ENCODE peak calls at places on chromosomes 6 and 20, in five cellular contexts. One of them, this sample, is unnamed.

GRCh38 chr20:44110816-44111568 is 76.0 kb downstream of the JPH2 start:
- DNase-seq in K562: no peak
- DNase-seq in uterus: no peak
- DNase-seq in vagina: peak
- DNase-seq in adrenal gland: no peak
- DNase-seq in this sample: no peak

GRCh38 chr20:869606-870005 is 36.1 kb downstream of the FAM110A start:
- DNase-seq in uterus: no peak
- DNase-seq in vagina: no peak
- DNase-seq in adrenal gland: no peak
- DNase-seq in K562: no peak
- DNase-seq in this sample: no peak

GRCh38 chr6:142167472-142167871 is 20.4 kb downstream of the VTA1 start:
- DNase-seq in K562: no peak
- DNase-seq in adrenal gland: no peak
- DNase-seq in uterus: no peak
- DNase-seq in vagina: no peak
- DNase-seq in this sample: no peak

GRCh38 chr20:62900052-62900691 is 26.1 kb downstream of the DIDO1 start:
- DNase-seq in uterus: peak
- DNase-seq in adrenal gland: peak
- DNase-seq in vagina: no peak
- DNase-seq in K562: peak
- DNase-seq in this sample: peak

GRCh38 chr20:23585449-23585807 is 17.1 kb upstream of the CST9L start:
- DNase-seq in adrenal gland: no peak
- DNase-seq in uterus: no peak
- DNase-seq in K562: no peak
- DNase-seq in vagina: no peak
- DNase-seq in this sample: no peak

GRCh38 chr20:52801628-52802006 is 170.5 kb upstream of the TSHZ2 start:
- DNase-seq in adrenal gland: peak
- DNase-seq in uterus: no peak
- DNase-seq in K562: no peak
- DNase-seq in vagina: no peak
- DNase-seq in this sample: peak

GRCh38 chr6:168968228-168968627 is 285.4 kb downstream of the THBS2 start:
- DNase-seq in K562: peak
- DNase-seq in uterus: peak
- DNase-seq in adrenal gland: peak
- DNase-seq in vagina: no peak
- DNase-seq in this sample: no peak

GRCh38 chr6:93721386-93722048 is 302.2 kb upstream of the EPHA7 start:
- DNase-seq in vagina: no peak
- DNase-seq in adrenal gland: no peak
- DNase-seq in uterus: no peak
- DNase-seq in K562: peak
- DNase-seq in this sample: no peak

GRCh38 chr6:16711551-16712249 is 49.6 kb downstream of the ATXN1 start:
- DNase-seq in uterus: no peak
- DNase-seq in adrenal gland: no peak
- DNase-seq in vagina: no peak
- DNase-seq in K562: peak
- DNase-seq in this sample: no peak

GRCh38 chr20:58003525-58003924 is 224.9 kb downstream of the ANKRD60 start:
- DNase-seq in uterus: no peak
- DNase-seq in K562: peak
- DNase-seq in vagina: no peak
- DNase-seq in adrenal gland: no peak
- DNase-seq in this sample: no peak

GRCh38 chr6:140039343-140039742 is 664.9 kb upstream of the CITED2 start:
- DNase-seq in vagina: no peak
- DNase-seq in uterus: no peak
- DNase-seq in K562: no peak
- DNase-seq in adrenal gland: no peak
- DNase-seq in this sample: no peak

GRCh38 chr6:35382015-35382414 is 39.7 kb downstream of the PPARD start:
- DNase-seq in vagina: no peak
- DNase-seq in adrenal gland: no peak
- DNase-seq in uterus: no peak
- DNase-seq in K562: no peak
- DNase-seq in this sample: no peak

GRCh38 chr6:138403324-138403800 is 661 bp upstream of the HEBP2 start:
- DNase-seq in K562: peak
- DNase-seq in adrenal gland: peak
- DNase-seq in vagina: no peak
- DNase-seq in uterus: peak
- DNase-seq in this sample: peak

GRCh38 chr6:56595490-56596122 is 47.1 kb downstream of the DST start:
- DNase-seq in K562: peak
- DNase-seq in uterus: peak
- DNase-seq in vagina: no peak
- DNase-seq in adrenal gland: no peak
- DNase-seq in this sample: peak

GRCh38 chr6:139706949-139707348 is 332.5 kb upstream of the CITED2 start:
- DNase-seq in uterus: no peak
- DNase-seq in K562: no peak
- DNase-seq in adrenal gland: no peak
- DNase-seq in vagina: no peak
- DNase-seq in this sample: no peak

GRCh38 chr6:33958863-33959651 is 155.3 kb upstream of the MLN start:
- DNase-seq in vagina: no peak
- DNase-seq in adrenal gland: no peak
- DNase-seq in K562: no peak
- DNase-seq in uterus: no peak
- DNase-seq in this sample: no peak

GRCh38 chr6:136251394-136251793 is 1.3 kb upstream of the MTFR2 start:
- DNase-seq in vagina: no peak
- DNase-seq in adrenal gland: no peak
- DNase-seq in K562: peak
- DNase-seq in uterus: no peak
- DNase-seq in this sample: no peak

GRCh38 chr6:105272783-105273182 is 93.0 kb upstream of the POPDC3 start:
- DNase-seq in adrenal gland: peak
- DNase-seq in vagina: no peak
- DNase-seq in uterus: no peak
- DNase-seq in K562: peak
- DNase-seq in this sample: peak

GRCh38 chr6:152341596-152341995 is 295.6 kb downstream of the SYNE1 start:
- DNase-seq in K562: no peak
- DNase-seq in uterus: no peak
- DNase-seq in vagina: no peak
- DNase-seq in adrenal gland: no peak
- DNase-seq in this sample: no peak

GRCh38 chr6:5766260-5766659 is 240.5 kb downstream of the NRN1 start:
- DNase-seq in K562: no peak
- DNase-seq in vagina: no peak
- DNase-seq in adrenal gland: no peak
- DNase-seq in uterus: no peak
- DNase-seq in this sample: no peak

GRCh38 chr20:21101453-21102251 is 4.5 kb downstream of the LINC00237 start:
- DNase-seq in adrenal gland: no peak
- DNase-seq in uterus: no peak
- DNase-seq in K562: no peak
- DNase-seq in vagina: no peak
- DNase-seq in this sample: no peak

GRCh38 chr6:73710470-73710869 is 14.5 kb downstream of the CD109 start:
- DNase-seq in vagina: no peak
- DNase-seq in uterus: peak
- DNase-seq in K562: peak
- DNase-seq in adrenal gland: no peak
- DNase-seq in this sample: peak

GRCh38 chr6:6439778-6440177 is 119.3 kb upstream of the F13A1 start:
- DNase-seq in vagina: no peak
- DNase-seq in adrenal gland: no peak
- DNase-seq in K562: no peak
- DNase-seq in uterus: no peak
- DNase-seq in this sample: no peak

GRCh38 chr20:37096415-37097039 is 730 bp upstream of the RBL1 start:
- DNase-seq in K562: peak
- DNase-seq in uterus: no peak
- DNase-seq in adrenal gland: no peak
- DNase-seq in vagina: no peak
- DNase-seq in this sample: no peak

GRCh38 chr20:46264391-46265266 is 43.7 kb downstream of the CDH22 start:
- DNase-seq in K562: no peak
- DNase-seq in adrenal gland: no peak
- DNase-seq in uterus: no peak
- DNase-seq in vagina: no peak
- DNase-seq in this sample: no peak

GRCh38 chr20:35018578-35019371 is 63.1 kb downstream of the MYH7B start:
- DNase-seq in adrenal gland: no peak
- DNase-seq in K562: no peak
- DNase-seq in vagina: peak
- DNase-seq in uterus: no peak
- DNase-seq in this sample: no peak

GRCh38 chr6:78629836-78630235 is 237.5 kb upstream of the IRAK1BP1 start:
- DNase-seq in uterus: no peak
- DNase-seq in K562: no peak
- DNase-seq in adrenal gland: no peak
- DNase-seq in vagina: no peak
- DNase-seq in this sample: no peak

GRCh38 chr6:78623567-78623966 is 243.8 kb upstream of the IRAK1BP1 start:
- DNase-seq in uterus: no peak
- DNase-seq in adrenal gland: no peak
- DNase-seq in vagina: no peak
- DNase-seq in K562: no peak
- DNase-seq in this sample: no peak

GRCh38 chr6:78629154-78629721 is 238.1 kb upstream of the IRAK1BP1 start:
- DNase-seq in K562: no peak
- DNase-seq in vagina: no peak
- DNase-seq in adrenal gland: no peak
- DNase-seq in uterus: no peak
- DNase-seq in this sample: no peak
- H3K4me3 ChIP-seq in K562: no peak
- H3K4me3 ChIP-seq in vagina: peak
- H3K4me3 ChIP-seq in adrenal gland: no peak
- H3K4me3 ChIP-seq in uterus: peak
- H3K4me3 ChIP-seq in this sample: peak

DNA sequence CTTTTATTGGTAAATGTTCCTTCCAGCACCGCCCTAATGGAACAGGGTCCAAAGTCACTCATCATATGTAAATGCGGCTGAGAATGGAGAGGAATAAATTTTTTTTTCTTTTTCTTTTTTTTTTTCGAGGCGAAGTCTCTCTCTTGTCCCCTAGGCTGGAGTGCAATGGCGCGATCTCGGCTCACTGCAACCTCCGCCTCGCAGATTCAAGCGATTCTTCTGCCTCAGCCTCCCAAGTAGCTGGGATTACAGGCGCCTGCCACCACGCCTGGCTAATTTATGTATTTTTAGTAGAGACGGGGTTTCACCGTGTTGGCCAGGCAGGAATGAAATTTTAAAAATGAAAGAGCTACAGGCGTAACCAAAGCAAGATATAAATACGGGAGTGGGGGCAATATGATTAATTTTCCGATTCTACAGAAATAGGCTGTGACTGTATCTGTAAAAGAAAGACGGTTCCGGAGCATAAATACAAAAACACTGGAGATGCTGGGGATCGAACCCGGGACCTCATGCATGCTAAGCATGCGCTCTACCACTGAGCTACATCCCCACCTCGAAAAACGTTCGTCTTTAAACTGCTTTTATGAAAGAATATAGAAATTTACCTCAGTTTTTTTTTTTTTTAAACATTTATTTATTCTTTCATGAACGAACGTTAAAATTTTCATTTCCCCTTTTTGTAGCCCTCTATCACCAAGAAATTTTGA is 132.2 kb downstream of the GPX5 start:
- DNase-seq in uterus: peak
- DNase-seq in adrenal gland: peak
- DNase-seq in K562: peak
- DNase-seq in vagina: no peak
- DNase-seq in this sample: no peak
- H3K27ac ChIP-seq in uterus: peak
- H3K27ac ChIP-seq in adrenal gland: no peak
- H3K27ac ChIP-seq in K562: no peak
- H3K27ac ChIP-seq in vagina: peak
- H3K27ac ChIP-seq in this sample: no peak

GRCh38 chr6:2986722-2987196 is 12.9 kb upstream of the NQO2 start:
- DNase-seq in K562: no peak
- DNase-seq in adrenal gland: peak
- DNase-seq in uterus: peak
- DNase-seq in vagina: no peak
- DNase-seq in this sample: no peak
- TF ChIP-seq POLR2A in K562: no peak
- TF ChIP-seq POLR2A in adrenal gland: no peak
- TF ChIP-seq POLR2A in uterus: no peak
- TF ChIP-seq POLR2A in vagina: no peak
- TF ChIP-seq POLR2A in this sample: no peak

GRCh38 chr6:41740366-41741162 is 5.2 kb upstream of the TFEB start:
- DNase-seq in uterus: no peak
- DNase-seq in adrenal gland: no peak
- DNase-seq in vagina: no peak
- DNase-seq in K562: no peak
- DNase-seq in this sample: peak

GRCh38 chr6:41743406-41744235 is 3.6 kb downstream of the PGC start:
- DNase-seq in uterus: no peak
- DNase-seq in vagina: no peak
- DNase-seq in K562: no peak
- DNase-seq in adrenal gland: no peak
- DNase-seq in this sample: peak

GRCh38 chr6:41744236-41744787 is 2.9 kb downstream of the PGC start:
- DNase-seq in vagina: no peak
- DNase-seq in uterus: no peak
- DNase-seq in K562: no peak
- DNase-seq in adrenal gland: no peak
- DNase-seq in this sample: peak

GRCh38 chr6:41739041-41739440 is 3.6 kb upstream of the TFEB start:
- DNase-seq in K562: no peak
- DNase-seq in uterus: no peak
- DNase-seq in adrenal gland: no peak
- DNase-seq in vagina: no peak
- DNase-seq in this sample: peak

DNA sequence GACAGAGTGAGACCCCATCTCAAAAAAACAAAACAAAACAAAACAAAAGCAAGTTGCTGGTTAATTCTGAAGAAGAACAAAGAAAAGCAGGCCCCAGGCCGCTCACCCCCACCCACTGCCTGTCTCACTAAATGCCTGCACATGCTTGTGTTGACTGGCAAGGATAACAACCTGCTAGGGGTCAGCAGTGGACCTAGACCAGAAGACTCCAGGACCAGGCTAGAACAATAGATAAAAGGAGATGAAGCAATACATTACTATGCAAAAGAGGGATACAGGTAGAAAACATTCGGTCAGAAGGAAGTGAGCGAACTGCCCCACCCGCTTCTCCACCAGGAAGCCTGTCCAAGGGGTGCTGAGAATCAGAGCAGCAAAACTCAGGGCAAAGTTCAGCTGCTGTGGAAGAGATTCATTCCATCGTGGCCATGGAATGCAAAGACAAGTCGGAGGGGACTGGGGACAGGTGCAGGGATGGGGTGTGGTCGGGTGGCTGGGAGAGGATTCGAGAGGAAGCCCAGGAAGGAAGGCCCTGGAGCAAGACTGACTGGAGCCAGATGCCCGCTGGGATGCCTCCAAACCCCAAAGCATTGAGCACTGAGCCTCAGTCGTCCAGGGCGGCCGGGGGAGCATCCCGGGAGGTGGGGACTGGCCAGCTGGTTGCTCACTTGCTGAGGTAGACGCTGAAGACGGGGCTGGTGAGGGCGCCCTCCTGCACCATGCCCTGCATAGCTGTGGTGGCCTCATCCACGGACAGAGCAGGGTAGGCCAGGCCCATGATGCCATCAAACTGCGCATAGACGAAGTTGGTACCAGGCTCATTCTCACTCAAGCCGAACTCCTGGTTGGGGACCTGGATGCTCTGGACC is 5.3 kb downstream of the PGC start:
- DNase-seq in K562: no peak
- DNase-seq in uterus: no peak
- DNase-seq in vagina: no peak
- DNase-seq in adrenal gland: no peak
- DNase-seq in this sample: peak
- H3K4me3 ChIP-seq in K562: no peak
- H3K4me3 ChIP-seq in uterus: no peak
- H3K4me3 ChIP-seq in vagina: no peak
- H3K4me3 ChIP-seq in adrenal gland: no peak
- H3K4me3 ChIP-seq in this sample: peak